ENCODE peak calls at places on chromosomes 1 and 21, in four cellular contexts. W, L, O and G are unnamed samples.

GRCh38 chr1:218886472-218886871 is 287.2 kb upstream of the LYPLAL1 start:
- DNase-seq in W (no peak), O (peak), L (peak), G (peak)

GRCh38 chr1:94924967-94925366 is 1.9 kb downstream of the CNN3 start:
- DNase-seq in O (no peak), W (no peak), L (no peak), G (no peak)

GRCh38 chr1:197632000-197632399 is 143.3 kb downstream of the DENND1B start:
- DNase-seq in O (no peak), L (no peak), W (no peak), G (no peak)

GRCh38 chr21:44517175-44517899 is 22.7 kb downstream of the KRTAP10-1 start:
- DNase-seq in W (peak), O (no peak), L (peak), G (no peak)

GRCh38 chr1:150626150-150626549 is 3.3 kb downstream of the ENSA start:
- DNase-seq in O (no peak), W (no peak), L (no peak), G (no peak)

GRCh38 chr1:22489823-22490222 is 38.2 kb downstream of the ZBTB40 start:
- DNase-seq in O (no peak), L (no peak), W (no peak), G (no peak)

GRCh38 chr1:199780948-199781347 is 246.6 kb upstream of the NR5A2 start:
- DNase-seq in L (no peak), W (no peak), O (no peak), G (no peak)

GRCh38 chr1:6601865-6602668 is 602 bp downstream of the KLHL21 start:
- DNase-seq in O (peak), L (no peak), W (peak), G (no peak)

GRCh38 chr1:65147424-65148177 is 402 bp upstream of the AK4 start:
- DNase-seq in W (peak), O (peak), L (no peak), G (peak)

GRCh38 chr1:30965914-30966313 is 57.4 kb upstream of the SDC3 start:
- DNase-seq in L (no peak), W (no peak), O (no peak), G (no peak)

GRCh38 chr1:196573226-196573625 is 35.0 kb downstream of the KCNT2 start:
- DNase-seq in O (no peak), W (no peak), L (no peak), G (no peak)

GRCh38 chr1:172609528-172609927 is 49.4 kb upstream of the FASLG start:
- DNase-seq in L (no peak), W (no peak), O (no peak), G (no peak)

GRCh38 chr1:25664357-25664796 is 47.8 kb downstream of the MAN1C1 start:
- DNase-seq in L (no peak), O (no peak), W (no peak), G (no peak)

GRCh38 chr1:54429838-54430237 is 23.6 kb upstream of the SSBP3 start:
- DNase-seq in W (no peak), L (no peak), O (no peak), G (no peak)

GRCh38 chr1:67429528-67430357 is 459 bp downstream of the SERBP1 start:
- DNase-seq in L (no peak), W (peak), O (no peak), G (peak)

GRCh38 chr1:28326980-28327379 is 1.9 kb upstream of the MED18 start:
- DNase-seq in L (no peak), W (no peak), O (no peak), G (no peak)

GRCh38 chr1:29669488-29669871 is 433.2 kb downstream of the PTPRU start:
- DNase-seq in W (no peak), O (no peak), L (no peak), G (no peak)

GRCh38 chr1:41447995-41448770 is 36.3 kb downstream of the EDN2 start:
- DNase-seq in O (no peak), L (no peak), W (no peak), G (no peak)

GRCh38 chr1:178540646-178541045 is 27.7 kb downstream of the TEX35 start:
- DNase-seq in L (peak), O (no peak), W (no peak), G (no peak)

GRCh38 chr1:150186789-150187559 is 37.3 kb downstream of the PLEKHO1 start:
- DNase-seq in L (peak), W (peak), O (no peak), G (no peak)

GRCh38 chr1:110554871-110555801 is 36.2 kb upstream of the KCNA10 start:
- DNase-seq in W (peak), L (no peak), O (peak), G (peak)